ENCODE peak calls at places on chromosome 1, in five cellular contexts. One of them, this sample, is unnamed.

GRCh38 chr1:162930532-162931438 is 69.8 kb upstream of the CCDC190 start:
- DNase-seq in CD4-positive, alpha-beta memory T cell: no peak
- DNase-seq in mammary epithelial cell: no peak
- DNase-seq in PC-3: no peak
- DNase-seq in thoracic aorta: no peak
- DNase-seq in this sample: no peak

GRCh38 chr1:80375662-80376061 is 1369.1 kb upstream of the ADGRL4 start:
- DNase-seq in CD4-positive, alpha-beta memory T cell: no peak
- DNase-seq in mammary epithelial cell: peak; percentile 84
- DNase-seq in PC-3: peak; percentile 59
- DNase-seq in thoracic aorta: no peak
- DNase-seq in this sample: no peak

GRCh38 chr1:54488831-54489626 is 59.0 kb upstream of the ACOT11 start:
- DNase-seq in CD4-positive, alpha-beta memory T cell: peak; percentile 73
- DNase-seq in mammary epithelial cell: peak; percentile 60
- DNase-seq in PC-3: peak; percentile 84
- DNase-seq in thoracic aorta: peak; percentile 36
- DNase-seq in this sample: peak; percentile 73

GRCh38 chr1:159009704-159010361 is at the start of gene IFI16:
- DNase-seq in CD4-positive, alpha-beta memory T cell: peak; percentile 74
- DNase-seq in mammary epithelial cell: peak; percentile 94
- DNase-seq in PC-3: peak; percentile 48
- DNase-seq in thoracic aorta: peak; percentile 55
- DNase-seq in this sample: no peak

GRCh38 chr1:181083842-181084605 is 4.5 kb upstream of the IER5 start:
- DNase-seq in CD4-positive, alpha-beta memory T cell: peak; percentile 68
- DNase-seq in mammary epithelial cell: no peak
- DNase-seq in PC-3: peak; percentile 48
- DNase-seq in thoracic aorta: no peak
- DNase-seq in this sample: peak; percentile 52

GRCh38 chr1:209130886-209131285 is 452.6 kb upstream of the CAMK1G start:
- DNase-seq in CD4-positive, alpha-beta memory T cell: no peak
- DNase-seq in mammary epithelial cell: no peak
- DNase-seq in PC-3: no peak
- DNase-seq in thoracic aorta: no peak
- DNase-seq in this sample: no peak

GRCh38 chr1:54111624-54112023 is 41.2 kb downstream of the CDCP2 start:
- DNase-seq in CD4-positive, alpha-beta memory T cell: no peak
- DNase-seq in mammary epithelial cell: no peak
- DNase-seq in PC-3: no peak
- DNase-seq in thoracic aorta: no peak
- DNase-seq in this sample: no peak

GRCh38 chr1:206579747-206580437 is 32.4 kb downstream of the EIF2D start:
- DNase-seq in CD4-positive, alpha-beta memory T cell: peak; percentile 83
- DNase-seq in mammary epithelial cell: peak; percentile 10
- DNase-seq in PC-3: peak; percentile 93
- DNase-seq in thoracic aorta: peak; percentile 49
- DNase-seq in this sample: no peak

GRCh38 chr1:60503216-60503615 is 429.6 kb upstream of the C1orf87 start:
- DNase-seq in CD4-positive, alpha-beta memory T cell: no peak
- DNase-seq in mammary epithelial cell: no peak
- DNase-seq in PC-3: no peak
- DNase-seq in thoracic aorta: no peak
- DNase-seq in this sample: no peak

GRCh38 chr1:36962991-36963390 is 71.3 kb downstream of the GRIK3 start:
- DNase-seq in CD4-positive, alpha-beta memory T cell: no peak
- DNase-seq in mammary epithelial cell: no peak
- DNase-seq in PC-3: no peak
- DNase-seq in thoracic aorta: no peak
- DNase-seq in this sample: no peak

GRCh38 chr1:160567858-160568682 is 11.2 kb downstream of the CD84 start:
- DNase-seq in CD4-positive, alpha-beta memory T cell: peak; percentile 73
- DNase-seq in mammary epithelial cell: no peak
- DNase-seq in PC-3: no peak
- DNase-seq in thoracic aorta: no peak
- DNase-seq in this sample: no peak

GRCh38 chr1:109133815-109134214 is 19.9 kb downstream of the ELAPOR1 start:
- DNase-seq in CD4-positive, alpha-beta memory T cell: no peak
- DNase-seq in mammary epithelial cell: no peak
- DNase-seq in PC-3: no peak
- DNase-seq in thoracic aorta: no peak
- DNase-seq in this sample: no peak

GRCh38 chr1:29033829-29034466 is 89.8 kb downstream of the TMEM200B start:
- DNase-seq in CD4-positive, alpha-beta memory T cell: peak; percentile 34
- DNase-seq in mammary epithelial cell: peak; percentile 35
- DNase-seq in PC-3: peak; percentile 66
- DNase-seq in thoracic aorta: no peak
- DNase-seq in this sample: no peak

GRCh38 chr1:203711251-203712007 is 53.6 kb upstream of the LAX1 start:
- DNase-seq in CD4-positive, alpha-beta memory T cell: no peak
- DNase-seq in mammary epithelial cell: no peak
- DNase-seq in PC-3: no peak
- DNase-seq in thoracic aorta: no peak
- DNase-seq in this sample: no peak

DNA sequence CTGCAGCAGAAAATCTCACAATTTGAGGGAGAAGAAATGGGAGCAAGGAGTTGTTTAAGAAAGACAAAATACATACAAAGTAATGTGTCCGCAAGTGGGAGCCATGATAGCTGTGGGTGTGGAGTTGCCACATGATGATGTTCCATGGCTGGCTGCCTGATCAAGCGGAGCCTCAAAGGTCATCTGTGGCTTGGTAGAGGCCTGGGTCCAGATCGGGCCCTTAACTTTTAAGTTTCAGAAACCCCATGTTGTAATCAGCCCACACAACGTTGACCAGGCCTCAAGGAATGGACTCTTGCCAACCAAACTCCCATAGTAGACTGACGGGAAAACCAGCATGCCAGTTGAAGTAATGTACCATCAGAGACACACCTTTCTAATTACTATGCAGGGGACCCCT is 64.7 kb upstream of the ANGPTL1 start:
- DNase-seq in CD4-positive, alpha-beta memory T cell: no peak
- DNase-seq in mammary epithelial cell: no peak
- DNase-seq in PC-3: no peak
- DNase-seq in thoracic aorta: no peak
- DNase-seq in this sample: no peak
- H3K4me1 ChIP-seq in CD4-positive, alpha-beta memory T cell: no peaks in the 10 kb centered on the region
- H3K4me1 ChIP-seq in mammary epithelial cell: no peaks in the 10 kb centered on the region
- H3K4me1 ChIP-seq in PC-3: no peaks in the 10 kb centered on the region
- H3K4me1 ChIP-seq in thoracic aorta: peaks cover 34% of the 10 kb centered on the region
- H3K4me1 ChIP-seq in this sample: no peaks in the 10 kb centered on the region

DNA sequence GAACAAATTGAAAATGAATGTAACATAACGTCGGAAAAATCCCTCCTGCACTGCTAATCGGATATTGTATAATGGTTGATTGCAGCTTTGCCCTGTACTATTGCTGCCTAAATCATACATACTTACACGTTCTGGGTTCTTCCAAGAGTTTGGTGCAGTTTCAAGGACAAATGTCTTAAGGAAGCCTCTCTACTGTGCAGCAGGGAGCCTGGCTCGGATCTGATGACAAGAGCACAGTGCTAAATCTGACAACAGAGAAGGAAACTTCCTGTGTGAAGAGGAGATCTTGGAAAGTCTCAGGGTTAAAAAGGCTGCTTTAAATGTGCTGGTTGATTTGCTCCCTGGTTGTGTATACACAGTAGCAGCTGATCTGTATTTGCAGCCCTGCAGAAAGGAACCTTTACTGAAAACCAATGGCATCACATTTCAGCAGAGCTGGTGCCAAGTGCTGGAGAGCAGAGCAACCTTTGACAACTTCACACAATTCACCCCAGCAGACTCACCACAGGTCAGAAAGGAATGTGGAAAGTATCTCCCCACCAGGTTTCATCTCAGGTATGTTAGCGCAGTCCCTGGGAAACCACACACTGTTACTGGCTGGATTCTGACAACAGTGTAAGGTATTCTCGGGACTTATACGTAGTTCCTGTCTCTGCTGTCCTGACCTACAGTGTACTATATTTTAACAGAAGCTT is 354.9 kb upstream of the ESRRG start:
- DNase-seq in CD4-positive, alpha-beta memory T cell: no peak
- DNase-seq in mammary epithelial cell: peak; percentile 67
- DNase-seq in PC-3: peak; percentile 66
- DNase-seq in thoracic aorta: no peak
- DNase-seq in this sample: no peak
- H3K4me3 ChIP-seq in CD4-positive, alpha-beta memory T cell: no peak overlapping the region
- H3K4me3 ChIP-seq in mammary epithelial cell: no peak overlapping the region
- H3K4me3 ChIP-seq in PC-3: no peak overlapping the region
- H3K4me3 ChIP-seq in thoracic aorta: no peak overlapping the region
- H3K4me3 ChIP-seq in this sample: no peak overlapping the region

GRCh38 chr1:205346956-205347574 is 9.7 kb downstream of the KLHDC8A start:
- DNase-seq in CD4-positive, alpha-beta memory T cell: no peak
- DNase-seq in mammary epithelial cell: peak; percentile 21
- DNase-seq in PC-3: peak; percentile 48
- DNase-seq in thoracic aorta: no peak
- DNase-seq in this sample: no peak
- H3K4me1 ChIP-seq in CD4-positive, alpha-beta memory T cell: peaks cover 13% of the 10 kb centered on the region
- H3K4me1 ChIP-seq in mammary epithelial cell: peaks cover 6% of the 10 kb centered on the region
- H3K4me1 ChIP-seq in PC-3: peaks cover 6% of the 10 kb centered on the region
- H3K4me1 ChIP-seq in thoracic aorta: peaks cover 12% of the 10 kb centered on the region
- H3K4me1 ChIP-seq in this sample: peaks cover 22% of the 10 kb centered on the region

GRCh38 chr1:2506007-2506860 is 20.2 kb downstream of the PANK4 start:
- DNase-seq in CD4-positive, alpha-beta memory T cell: no peak
- DNase-seq in mammary epithelial cell: no peak
- DNase-seq in PC-3: no peak
- DNase-seq in thoracic aorta: no peak
- DNase-seq in this sample: no peak

GRCh38 chr1:2507744-2508155 is 18.6 kb downstream of the PANK4 start:
- DNase-seq in CD4-positive, alpha-beta memory T cell: no peak
- DNase-seq in mammary epithelial cell: no peak
- DNase-seq in PC-3: no peak
- DNase-seq in thoracic aorta: no peak
- DNase-seq in this sample: no peak

GRCh38 chr1:2505461-2505994 is 20.9 kb downstream of the PANK4 start:
- DNase-seq in CD4-positive, alpha-beta memory T cell: no peak
- DNase-seq in mammary epithelial cell: no peak
- DNase-seq in PC-3: no peak
- DNase-seq in thoracic aorta: no peak
- DNase-seq in this sample: no peak

GRCh38 chr1:2508180-2508579 is 18.2 kb downstream of the PANK4 start:
- DNase-seq in CD4-positive, alpha-beta memory T cell: no peak
- DNase-seq in mammary epithelial cell: no peak
- DNase-seq in PC-3: no peak
- DNase-seq in thoracic aorta: no peak
- DNase-seq in this sample: no peak

DNA sequence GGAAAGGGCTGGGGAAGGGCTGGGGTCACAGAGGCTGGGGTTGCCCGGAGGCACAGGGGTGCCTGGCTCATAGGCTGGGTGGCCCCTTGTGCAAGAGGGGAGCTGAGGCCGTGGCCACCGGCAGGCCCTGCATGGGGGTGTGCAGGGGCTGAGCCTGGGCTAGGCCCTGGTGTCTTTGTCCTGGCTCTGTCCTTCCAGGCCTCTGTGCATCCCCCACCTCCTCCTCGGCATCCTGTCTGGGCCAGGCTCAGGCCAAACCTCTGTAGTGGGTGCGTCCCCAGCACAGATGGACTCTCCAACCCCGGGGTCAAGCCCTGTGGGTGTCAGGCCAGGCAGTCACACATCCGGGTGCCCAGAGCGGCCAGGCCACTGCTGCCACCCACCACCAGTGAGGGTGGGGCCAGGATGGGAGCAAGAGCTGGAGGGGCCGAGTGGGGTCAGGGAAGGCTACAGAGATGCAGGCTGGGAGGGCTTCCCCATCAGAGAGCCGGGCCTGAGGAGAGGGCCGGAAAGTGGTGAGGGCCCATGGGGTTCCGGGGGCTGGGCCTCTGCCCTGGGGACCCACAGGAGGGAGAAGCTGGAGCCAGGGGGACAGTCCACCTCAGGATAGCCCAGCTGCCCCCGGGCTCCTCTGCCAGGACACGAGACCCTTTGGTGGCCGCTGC is 19.4 kb downstream of the PANK4 start:
- DNase-seq in CD4-positive, alpha-beta memory T cell: no peak
- DNase-seq in mammary epithelial cell: no peak
- DNase-seq in PC-3: no peak
- DNase-seq in thoracic aorta: no peak
- DNase-seq in this sample: no peak
- H3K4me3 ChIP-seq in CD4-positive, alpha-beta memory T cell: no peak overlapping the region
- H3K4me3 ChIP-seq in mammary epithelial cell: no peak overlapping the region
- H3K4me3 ChIP-seq in PC-3: no peak overlapping the region
- H3K4me3 ChIP-seq in thoracic aorta: no peak overlapping the region
- H3K4me3 ChIP-seq in this sample: no peak overlapping the region

DNA sequence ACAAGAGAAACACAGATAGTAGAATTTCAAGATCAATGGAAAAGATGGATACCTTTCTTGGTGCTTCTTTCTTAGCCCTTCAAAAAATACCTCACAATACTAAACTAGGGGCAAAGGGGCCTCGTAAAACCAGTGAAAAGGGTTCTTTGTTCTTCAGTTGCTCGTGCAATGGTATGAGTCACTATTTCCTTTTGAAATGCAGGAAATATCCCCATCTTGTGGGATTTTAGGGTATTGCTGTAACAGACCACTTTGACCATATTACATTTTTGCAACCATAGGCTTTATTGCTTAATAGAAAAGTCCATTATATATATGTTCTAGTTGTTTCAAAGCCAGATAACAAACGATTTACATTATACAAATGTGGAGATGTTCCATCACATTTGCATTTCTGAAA is 88.7 kb upstream of the PKN2 start:
- DNase-seq in CD4-positive, alpha-beta memory T cell: peak; percentile 39
- DNase-seq in mammary epithelial cell: peak; percentile 62
- DNase-seq in PC-3: peak; percentile 74
- DNase-seq in thoracic aorta: no peak
- DNase-seq in this sample: peak; percentile 88
- H3K4me1 ChIP-seq in CD4-positive, alpha-beta memory T cell: no peaks in the 10 kb centered on the region
- H3K4me1 ChIP-seq in mammary epithelial cell: no peaks in the 10 kb centered on the region
- H3K4me1 ChIP-seq in PC-3: no peaks in the 10 kb centered on the region
- H3K4me1 ChIP-seq in thoracic aorta: no peaks in the 10 kb centered on the region
- H3K4me1 ChIP-seq in this sample: no peaks in the 10 kb centered on the region

GRCh38 chr1:157045251-157046218 is at the start of gene ARHGEF11:
- DNase-seq in CD4-positive, alpha-beta memory T cell: no peak
- DNase-seq in mammary epithelial cell: peak; percentile 84
- DNase-seq in PC-3: peak; percentile 97
- DNase-seq in thoracic aorta: peak; percentile 71
- DNase-seq in this sample: peak; percentile 89
- H3K4me3 ChIP-seq in CD4-positive, alpha-beta memory T cell: no peak within 1 kb of the TSS
- H3K4me3 ChIP-seq in mammary epithelial cell: peak within 1 kb of the TSS; percentile 93
- H3K4me3 ChIP-seq in PC-3: peak within 1 kb of the TSS; percentile 74
- H3K4me3 ChIP-seq in thoracic aorta: peak within 1 kb of the TSS; percentile 91
- H3K4me3 ChIP-seq in this sample: peak within 1 kb of the TSS; percentile 58

GRCh38 chr1:220094016-220094911 is at the start of gene IARS2:
- DNase-seq in CD4-positive, alpha-beta memory T cell: peak; percentile 88
- DNase-seq in mammary epithelial cell: peak; percentile 82
- DNase-seq in PC-3: peak; percentile 94
- DNase-seq in thoracic aorta: no peak
- DNase-seq in this sample: peak; percentile 94

GRCh38 chr1:220089650-220090556 is at the start of gene BPNT1:
- DNase-seq in CD4-positive, alpha-beta memory T cell: peak; percentile 98
- DNase-seq in mammary epithelial cell: peak; percentile 96
- DNase-seq in PC-3: peak; percentile 100
- DNase-seq in thoracic aorta: peak; percentile 71
- DNase-seq in this sample: peak; percentile 97

GRCh38 chr1:220092694-220093093 is 1.2 kb upstream of the IARS2 start:
- DNase-seq in CD4-positive, alpha-beta memory T cell: no peak
- DNase-seq in mammary epithelial cell: no peak
- DNase-seq in PC-3: no peak
- DNase-seq in thoracic aorta: no peak
- DNase-seq in this sample: no peak

GRCh38 chr1:220093361-220094015 is 444 bp upstream of the IARS2 start:
- DNase-seq in CD4-positive, alpha-beta memory T cell: no peak
- DNase-seq in mammary epithelial cell: no peak
- DNase-seq in PC-3: no peak
- DNase-seq in thoracic aorta: peak; percentile 64
- DNase-seq in this sample: no peak
- H3K4me1 ChIP-seq in CD4-positive, alpha-beta memory T cell: peaks cover 26% of the 10 kb centered on the region
- H3K4me1 ChIP-seq in mammary epithelial cell: peaks cover 9% of the 10 kb centered on the region
- H3K4me1 ChIP-seq in PC-3: peaks cover 17% of the 10 kb centered on the region
- H3K4me1 ChIP-seq in thoracic aorta: peaks cover 13% of the 10 kb centered on the region
- H3K4me1 ChIP-seq in this sample: peaks cover 15% of the 10 kb centered on the region